ENCODE peak calls at places on chromosome 22, in four cellular contexts. J, S, G and U are unnamed samples.

GRCh38 chr22:33853200-33854097 is 66.8 kb downstream of the LARGE1 start:
- DNase-seq in G (peak; percentile 53), S (no peak), J (peak; percentile 47), U (no peak)

GRCh38 chr22:50699001-50699753 is 26.6 kb downstream of the SHANK3 start:
- DNase-seq in J (no peak), G (no peak), S (no peak), U (no peak)

GRCh38 chr22:49668402-49668801 is 159.3 kb downstream of the BRD1 start:
- DNase-seq in J (no peak), S (no peak), G (no peak), U (no peak)

GRCh38 chr22:31346255-31346732 is at the start of gene PATZ1:
- DNase-seq in G (no peak), S (peak; percentile 68), J (peak; percentile 79), U (peak; percentile 85)

GRCh38 chr22:50708474-50708873 is 29.5 kb upstream of the ACR start:
- DNase-seq in S (no peak), G (no peak), J (no peak), U (no peak)

GRCh38 chr22:27851974-27852713 is 50.6 kb upstream of the MN1 start:
- DNase-seq in J (no peak), S (no peak), G (no peak), U (no peak)

GRCh38 chr22:41582694-41583093 is 6.9 kb downstream of the PMM1 start:
- DNase-seq in G (no peak), S (no peak), J (no peak), U (no peak)

GRCh38 chr22:44483878-44484277 is 14.2 kb downstream of the RTL6 start:
- DNase-seq in J (no peak), G (no peak), S (no peak), U (no peak)

GRCh38 chr22:50298937-50299656 is 8.3 kb downstream of the PLXNB2 start:
- DNase-seq in G (no peak), J (no peak), S (peak; percentile 22), U (no peak)

GRCh38 chr22:18035740-18036139 is 11.4 kb upstream of the MICAL3 start:
- DNase-seq in J (no peak), S (no peak), G (no peak), U (no peak)

GRCh38 chr22:18031670-18032454 is 7.5 kb upstream of the MICAL3 start:
- DNase-seq in G (no peak), J (no peak), S (no peak), U (no peak)

GRCh38 chr22:18034076-18034475 is 9.7 kb upstream of the MICAL3 start:
- DNase-seq in G (no peak), S (no peak), J (no peak), U (no peak)

GRCh38 chr22:18032455-18033101 is 8.2 kb upstream of the MICAL3 start:
- DNase-seq in J (no peak), G (no peak), S (no peak), U (no peak)

GRCh38 chr22:18033204-18033998 is 9.0 kb upstream of the MICAL3 start:
- DNase-seq in G (no peak), S (no peak), J (no peak), U (no peak)
- TF ChIP-seq SPI1 in G (no peak), S (no peak), J (no peak), U (no peak)

GRCh38 chr22:37481347-37481907 is 4.8 kb downstream of the MFNG start:
- DNase-seq in J (no peak), G (no peak), S (no peak), U (no peak)

GRCh38 chr22:37482244-37482643 is 3.9 kb downstream of the MFNG start:
- DNase-seq in G (no peak), S (no peak), J (no peak), U (no peak)

GRCh38 chr22:37480387-37481346 is 5.5 kb downstream of the MFNG start:
- DNase-seq in G (no peak), J (no peak), S (no peak), U (no peak)

GRCh38 chr22:37476389-37477329 is 9.5 kb downstream of the MFNG start:
- DNase-seq in G (no peak), J (no peak), S (no peak), U (no peak)

DNA sequence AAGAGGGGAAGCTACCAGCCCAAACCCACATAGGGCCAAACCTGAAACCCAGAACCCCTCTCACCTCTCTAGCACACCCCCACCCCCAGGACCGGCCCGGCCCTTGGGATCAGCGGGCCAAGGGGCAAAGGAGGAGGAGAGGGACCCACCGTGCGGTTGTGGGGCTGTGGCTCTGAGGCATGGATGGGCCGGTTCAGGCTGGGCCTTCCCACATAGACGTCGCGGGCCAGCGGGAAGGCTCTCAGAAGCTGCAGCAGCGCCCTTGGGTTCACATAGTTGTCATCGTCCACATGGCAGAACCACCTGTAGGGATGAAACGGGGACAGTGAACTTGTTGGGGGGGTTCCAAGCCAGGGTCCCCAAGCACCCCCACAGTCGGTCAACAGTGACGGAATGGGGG is 7.0 kb downstream of the MFNG start:
- DNase-seq in G (no peak), S (no peak), J (no peak), U (no peak)
- TF ChIP-seq POLR2AphosphoS5 in G (no peak), S (no peak), J (no peak), U (no peak)

GRCh38 chr22:45837507-45837906 is 139.5 kb downstream of the WNT7B start:
- DNase-seq in G (no peak), S (no peak), J (no peak), U (no peak)
- TF ChIP-seq SPI1 in G (no peak), S (no peak), J (no peak), U (no peak)

GRCh38 chr22:20773793-20774212 is at the start of gene SERPIND1:
- DNase-seq in S (no peak), J (no peak), G (no peak), U (no peak)
- TF ChIP-seq POLR2AphosphoS5 in S (no peak), J (no peak), G (no peak), U (no peak)

GRCh38 chr22:48101704-48102103 is 1339.3 kb downstream of the TBC1D22A start:
- DNase-seq in S (no peak), G (no peak), J (no peak), U (no peak)

GRCh38 chr22:48102581-48102980 is 1340.1 kb downstream of the TBC1D22A start:
- DNase-seq in J (no peak), S (no peak), G (no peak), U (no peak)

GRCh38 chr22:48104786-48105185 is 1342.3 kb downstream of the TBC1D22A start:
- DNase-seq in J (no peak), G (no peak), S (no peak), U (no peak)

GRCh38 chr22:48104102-48104738 is 1341.8 kb downstream of the TBC1D22A start:
- DNase-seq in J (no peak), G (no peak), S (no peak), U (no peak)

DNA sequence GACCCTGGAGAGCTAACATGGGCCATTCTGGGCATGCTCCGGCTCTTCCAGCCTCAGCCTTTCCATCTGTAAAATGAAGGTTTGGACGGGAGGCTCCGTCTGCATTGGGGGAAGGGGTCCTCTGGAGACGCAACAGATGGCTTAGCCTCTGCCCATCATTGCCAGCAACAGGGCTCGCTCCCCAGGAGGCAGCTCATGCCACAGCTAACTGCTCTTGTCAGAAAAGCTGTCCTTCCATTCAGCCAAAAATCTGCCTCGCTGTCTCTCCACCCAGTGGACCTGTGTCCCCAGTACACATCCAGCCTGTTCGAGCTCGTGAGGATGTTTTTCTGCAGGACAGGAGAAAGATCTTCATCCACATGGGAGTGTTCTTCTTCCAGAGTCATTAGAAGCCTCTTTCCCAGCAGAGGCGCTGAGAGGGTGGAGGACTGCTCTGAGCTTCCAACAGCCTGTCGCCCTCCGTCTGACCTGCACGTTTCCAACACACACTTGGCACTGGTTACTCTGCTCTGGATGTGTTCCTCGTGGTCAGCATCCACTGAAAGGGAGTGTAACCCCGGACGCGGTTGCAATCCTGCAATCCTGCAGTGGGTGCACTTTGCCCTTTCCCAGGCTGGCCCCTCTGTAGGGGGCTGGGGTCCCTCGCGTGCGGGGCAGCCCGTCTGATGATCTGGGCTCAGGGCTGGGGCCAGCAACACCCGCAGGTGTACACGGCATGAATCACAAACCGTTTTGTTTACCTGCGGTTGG is 1340.9 kb downstream of the TBC1D22A start:
- DNase-seq in S (no peak), G (no peak), J (no peak), U (no peak)
- TF ChIP-seq SPI1 in S (no peak), G (no peak), J (no peak), U (no peak)

GRCh38 chr22:39299829-39300178 is 19.6 kb downstream of the RPL3 start:
- DNase-seq in J (no peak), S (no peak), G (peak; percentile 48), U (no peak)

GRCh38 chr22:39298194-39298987 is 21.0 kb downstream of the RPL3 start:
- DNase-seq in J (no peak), S (no peak), G (no peak), U (no peak)

GRCh38 chr22:39296981-39297489 is 22.4 kb downstream of the RPL3 start:
- DNase-seq in S (no peak), G (no peak), J (no peak), U (no peak)

GRCh38 chr22:39296535-39296934 is 22.9 kb downstream of the RPL3 start:
- DNase-seq in G (no peak), J (no peak), S (no peak), U (no peak)

DNA sequence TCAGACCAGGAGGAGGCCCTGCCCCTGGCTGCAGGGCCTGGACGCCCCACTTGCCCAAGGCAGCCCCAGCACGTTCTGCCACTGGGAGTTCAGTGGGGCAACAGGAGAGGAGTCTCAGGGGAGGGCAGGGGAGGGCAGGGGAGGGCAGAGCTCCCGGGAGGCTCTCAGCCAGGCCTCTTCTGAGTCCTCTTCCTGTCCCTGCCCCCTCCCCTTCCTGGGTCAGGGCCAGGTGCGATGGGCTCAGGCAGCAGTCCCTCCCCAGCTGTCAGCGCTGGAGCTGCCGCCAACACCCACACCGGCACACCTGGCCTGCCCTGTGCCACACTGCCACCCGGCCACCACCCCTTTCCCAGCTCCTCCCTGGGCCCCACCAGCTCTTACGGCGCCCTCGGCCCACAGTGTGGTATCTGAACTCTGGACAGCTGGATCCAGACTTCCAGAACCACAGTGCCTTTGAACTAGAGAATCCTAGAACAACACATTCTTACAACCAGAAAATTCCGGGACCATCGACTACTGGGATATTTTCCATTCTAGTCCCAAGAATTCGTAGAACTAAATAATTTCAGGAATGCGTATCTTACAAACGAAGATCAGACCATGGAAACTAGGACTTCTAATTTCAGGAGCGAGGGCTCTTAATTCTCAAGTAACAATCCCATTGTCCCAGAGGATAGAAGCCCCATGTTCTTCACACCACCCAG is 21.8 kb downstream of the RPL3 start:
- DNase-seq in G (no peak), J (no peak), S (no peak), U (no peak)
- TF ChIP-seq POLR2AphosphoS5 in G (no peak), J (no peak), S (no peak), U (no peak)